ENCODE peak calls at places on chromosomes 11 and 22, in nine cellular contexts. One of them, this sample, is unnamed.

GRCh38 chr11:73215191-73216134 is 2.6 kb upstream of the P2RY2 start:
- DNase-seq in cardiac muscle cell: no peak
- DNase-seq in A549: no peak
- DNase-seq in colonic mucosa: no peak
- DNase-seq in neuronal stem cell: no peak
- DNase-seq in H1: no peak
- DNase-seq in naive thymus-derived CD4-positive, alpha-beta T cell: no peak
- DNase-seq in kidney: no peak
- DNase-seq in pancreas: no peak
- DNase-seq in this sample: no peak

GRCh38 chr11:3947084-3947483 is 91.6 kb downstream of the STIM1 start:
- DNase-seq in pancreas: no peak
- DNase-seq in colonic mucosa: peak
- DNase-seq in neuronal stem cell: no peak
- DNase-seq in A549: no peak
- DNase-seq in naive thymus-derived CD4-positive, alpha-beta T cell: peak
- DNase-seq in cardiac muscle cell: peak
- DNase-seq in kidney: no peak
- DNase-seq in H1: no peak
- DNase-seq in this sample: peak

GRCh38 chr11:10930224-10930960 is 72.5 kb upstream of the ZBED5 start:
- DNase-seq in A549: no peak
- DNase-seq in pancreas: no peak
- DNase-seq in cardiac muscle cell: no peak
- DNase-seq in H1: no peak
- DNase-seq in naive thymus-derived CD4-positive, alpha-beta T cell: peak
- DNase-seq in colonic mucosa: peak
- DNase-seq in kidney: no peak
- DNase-seq in neuronal stem cell: no peak
- DNase-seq in this sample: peak

GRCh38 chr11:9616858-9617257 is 43.4 kb downstream of the WEE1 start:
- DNase-seq in kidney: no peak
- DNase-seq in pancreas: no peak
- DNase-seq in neuronal stem cell: no peak
- DNase-seq in A549: no peak
- DNase-seq in cardiac muscle cell: no peak
- DNase-seq in colonic mucosa: no peak
- DNase-seq in H1: no peak
- DNase-seq in naive thymus-derived CD4-positive, alpha-beta T cell: no peak
- DNase-seq in this sample: no peak

GRCh38 chr11:26622201-26622600 is 50.1 kb upstream of the MUC15 start:
- DNase-seq in neuronal stem cell: no peak
- DNase-seq in cardiac muscle cell: no peak
- DNase-seq in colonic mucosa: no peak
- DNase-seq in A549: peak
- DNase-seq in H1: no peak
- DNase-seq in kidney: no peak
- DNase-seq in naive thymus-derived CD4-positive, alpha-beta T cell: no peak
- DNase-seq in pancreas: no peak
- DNase-seq in this sample: no peak

GRCh38 chr11:35013514-35014191 is 97.2 kb downstream of the PDHX start:
- DNase-seq in neuronal stem cell: no peak
- DNase-seq in pancreas: no peak
- DNase-seq in cardiac muscle cell: no peak
- DNase-seq in kidney: no peak
- DNase-seq in A549: no peak
- DNase-seq in naive thymus-derived CD4-positive, alpha-beta T cell: peak
- DNase-seq in H1: no peak
- DNase-seq in colonic mucosa: no peak
- DNase-seq in this sample: peak

GRCh38 chr11:26219506-26220117 is 112.3 kb upstream of the ANO3 start:
- DNase-seq in A549: no peak
- DNase-seq in neuronal stem cell: no peak
- DNase-seq in H1: no peak
- DNase-seq in naive thymus-derived CD4-positive, alpha-beta T cell: no peak
- DNase-seq in kidney: no peak
- DNase-seq in cardiac muscle cell: no peak
- DNase-seq in pancreas: no peak
- DNase-seq in colonic mucosa: no peak
- DNase-seq in this sample: no peak

GRCh38 chr11:1622076-1622475 is at the start of gene KRTAP5-4:
- DNase-seq in kidney: no peak
- DNase-seq in A549: no peak
- DNase-seq in cardiac muscle cell: no peak
- DNase-seq in H1: no peak
- DNase-seq in pancreas: no peak
- DNase-seq in colonic mucosa: no peak
- DNase-seq in neuronal stem cell: no peak
- DNase-seq in naive thymus-derived CD4-positive, alpha-beta T cell: no peak
- DNase-seq in this sample: no peak

GRCh38 chr22:42297778-42298177 is 27.3 kb upstream of the TCF20 start:
- DNase-seq in kidney: no peak
- DNase-seq in colonic mucosa: no peak
- DNase-seq in neuronal stem cell: no peak
- DNase-seq in H1: no peak
- DNase-seq in pancreas: no peak
- DNase-seq in cardiac muscle cell: no peak
- DNase-seq in A549: no peak
- DNase-seq in naive thymus-derived CD4-positive, alpha-beta T cell: no peak
- DNase-seq in this sample: no peak

GRCh38 chr11:100872951-100873350 is 185.9 kb downstream of the ARHGAP42 start:
- DNase-seq in pancreas: no peak
- DNase-seq in kidney: no peak
- DNase-seq in naive thymus-derived CD4-positive, alpha-beta T cell: no peak
- DNase-seq in cardiac muscle cell: no peak
- DNase-seq in H1: no peak
- DNase-seq in neuronal stem cell: no peak
- DNase-seq in A549: no peak
- DNase-seq in colonic mucosa: no peak
- DNase-seq in this sample: no peak

GRCh38 chr22:50319503-50319951 is 7.3 kb downstream of the DENND6B start:
- DNase-seq in naive thymus-derived CD4-positive, alpha-beta T cell: no peak
- DNase-seq in A549: no peak
- DNase-seq in neuronal stem cell: no peak
- DNase-seq in cardiac muscle cell: no peak
- DNase-seq in H1: no peak
- DNase-seq in kidney: peak
- DNase-seq in colonic mucosa: no peak
- DNase-seq in pancreas: peak
- DNase-seq in this sample: no peak

GRCh38 chr22:25722223-25723015 is 19.6 kb upstream of the MYO18B start:
- DNase-seq in neuronal stem cell: no peak
- DNase-seq in colonic mucosa: no peak
- DNase-seq in naive thymus-derived CD4-positive, alpha-beta T cell: no peak
- DNase-seq in H1: no peak
- DNase-seq in cardiac muscle cell: no peak
- DNase-seq in pancreas: no peak
- DNase-seq in A549: no peak
- DNase-seq in kidney: no peak
- DNase-seq in this sample: no peak

GRCh38 chr22:48555606-48556005 is 1272.1 kb downstream of the BRD1 start:
- DNase-seq in pancreas: peak
- DNase-seq in colonic mucosa: no peak
- DNase-seq in kidney: no peak
- DNase-seq in naive thymus-derived CD4-positive, alpha-beta T cell: no peak
- DNase-seq in H1: no peak
- DNase-seq in A549: no peak
- DNase-seq in neuronal stem cell: no peak
- DNase-seq in cardiac muscle cell: no peak
- DNase-seq in this sample: no peak

GRCh38 chr22:44659140-44659539 is 42.9 kb upstream of the PRR5 start:
- DNase-seq in A549: no peak
- DNase-seq in colonic mucosa: no peak
- DNase-seq in pancreas: no peak
- DNase-seq in neuronal stem cell: no peak
- DNase-seq in H1: no peak
- DNase-seq in naive thymus-derived CD4-positive, alpha-beta T cell: no peak
- DNase-seq in cardiac muscle cell: no peak
- DNase-seq in kidney: peak
- DNase-seq in this sample: no peak

GRCh38 chr11:125368757-125369156 is 127.3 kb downstream of the FEZ1 start:
- DNase-seq in H1: no peak
- DNase-seq in neuronal stem cell: no peak
- DNase-seq in kidney: no peak
- DNase-seq in pancreas: no peak
- DNase-seq in A549: no peak
- DNase-seq in colonic mucosa: no peak
- DNase-seq in naive thymus-derived CD4-positive, alpha-beta T cell: no peak
- DNase-seq in cardiac muscle cell: no peak
- DNase-seq in this sample: no peak

GRCh38 chr22:27780161-27780575 is 21.4 kb downstream of the MN1 start:
- DNase-seq in kidney: no peak
- DNase-seq in colonic mucosa: no peak
- DNase-seq in cardiac muscle cell: peak
- DNase-seq in A549: no peak
- DNase-seq in H1: no peak
- DNase-seq in neuronal stem cell: no peak
- DNase-seq in naive thymus-derived CD4-positive, alpha-beta T cell: no peak
- DNase-seq in pancreas: no peak
- DNase-seq in this sample: no peak

GRCh38 chr22:46605117-46605516 is 15.1 kb upstream of the GRAMD4 start:
- DNase-seq in kidney: no peak
- DNase-seq in colonic mucosa: no peak
- DNase-seq in H1: no peak
- DNase-seq in A549: no peak
- DNase-seq in naive thymus-derived CD4-positive, alpha-beta T cell: no peak
- DNase-seq in neuronal stem cell: no peak
- DNase-seq in pancreas: no peak
- DNase-seq in cardiac muscle cell: no peak
- DNase-seq in this sample: no peak

GRCh38 chr22:46607483-46608114 is 12.6 kb upstream of the GRAMD4 start:
- DNase-seq in pancreas: no peak
- DNase-seq in neuronal stem cell: no peak
- DNase-seq in A549: no peak
- DNase-seq in H1: no peak
- DNase-seq in cardiac muscle cell: no peak
- DNase-seq in naive thymus-derived CD4-positive, alpha-beta T cell: no peak
- DNase-seq in colonic mucosa: no peak
- DNase-seq in kidney: peak
- DNase-seq in this sample: no peak

GRCh38 chr22:46602025-46602424 is 18.2 kb upstream of the GRAMD4 start:
- DNase-seq in cardiac muscle cell: no peak
- DNase-seq in pancreas: no peak
- DNase-seq in neuronal stem cell: no peak
- DNase-seq in A549: no peak
- DNase-seq in H1: no peak
- DNase-seq in naive thymus-derived CD4-positive, alpha-beta T cell: no peak
- DNase-seq in colonic mucosa: no peak
- DNase-seq in kidney: peak
- DNase-seq in this sample: no peak

GRCh38 chr22:46606886-46607285 is 13.3 kb upstream of the GRAMD4 start:
- DNase-seq in pancreas: no peak
- DNase-seq in neuronal stem cell: no peak
- DNase-seq in naive thymus-derived CD4-positive, alpha-beta T cell: no peak
- DNase-seq in cardiac muscle cell: no peak
- DNase-seq in H1: no peak
- DNase-seq in colonic mucosa: no peak
- DNase-seq in kidney: no peak
- DNase-seq in A549: no peak
- DNase-seq in this sample: no peak

GRCh38 chr22:46604306-46604690 is 15.9 kb upstream of the GRAMD4 start:
- DNase-seq in A549: no peak
- DNase-seq in naive thymus-derived CD4-positive, alpha-beta T cell: peak
- DNase-seq in H1: no peak
- DNase-seq in kidney: no peak
- DNase-seq in neuronal stem cell: no peak
- DNase-seq in colonic mucosa: no peak
- DNase-seq in cardiac muscle cell: no peak
- DNase-seq in pancreas: no peak
- DNase-seq in this sample: peak
- H3K27ac ChIP-seq in A549: no peak
- H3K27ac ChIP-seq in naive thymus-derived CD4-positive, alpha-beta T cell: no peak
- H3K27ac ChIP-seq in H1: no peak
- H3K27ac ChIP-seq in kidney: no peak
- H3K27ac ChIP-seq in neuronal stem cell: no peak
- H3K27ac ChIP-seq in colonic mucosa: peak
- H3K27ac ChIP-seq in cardiac muscle cell: peak
- H3K27ac ChIP-seq in pancreas: no peak
- H3K27ac ChIP-seq in this sample: no peak

GRCh38 chr11:119432484-119433368 is 9.8 kb upstream of the THY1 start:
- DNase-seq in pancreas: no peak
- DNase-seq in colonic mucosa: no peak
- DNase-seq in kidney: no peak
- DNase-seq in naive thymus-derived CD4-positive, alpha-beta T cell: no peak
- DNase-seq in cardiac muscle cell: no peak
- DNase-seq in neuronal stem cell: no peak
- DNase-seq in H1: no peak
- DNase-seq in A549: no peak
- DNase-seq in this sample: no peak
- H3K4me3 ChIP-seq in pancreas: no peak
- H3K4me3 ChIP-seq in colonic mucosa: no peak
- H3K4me3 ChIP-seq in kidney: peak
- H3K4me3 ChIP-seq in naive thymus-derived CD4-positive, alpha-beta T cell: no peak
- H3K4me3 ChIP-seq in cardiac muscle cell: no peak
- H3K4me3 ChIP-seq in neuronal stem cell: no peak
- H3K4me3 ChIP-seq in H1: no peak
- H3K4me3 ChIP-seq in A549: no peak
- H3K4me3 ChIP-seq in this sample: no peak

GRCh38 chr11:99818991-99819390 is 798.2 kb downstream of the CNTN5 start:
- DNase-seq in cardiac muscle cell: no peak
- DNase-seq in colonic mucosa: no peak
- DNase-seq in pancreas: no peak
- DNase-seq in A549: no peak
- DNase-seq in kidney: no peak
- DNase-seq in H1: no peak
- DNase-seq in naive thymus-derived CD4-positive, alpha-beta T cell: no peak
- DNase-seq in neuronal stem cell: no peak
- DNase-seq in this sample: no peak

GRCh38 chr11:99822846-99823565 is 802.3 kb downstream of the CNTN5 start:
- DNase-seq in neuronal stem cell: no peak
- DNase-seq in pancreas: no peak
- DNase-seq in A549: peak
- DNase-seq in naive thymus-derived CD4-positive, alpha-beta T cell: no peak
- DNase-seq in kidney: no peak
- DNase-seq in cardiac muscle cell: no peak
- DNase-seq in H1: no peak
- DNase-seq in colonic mucosa: no peak
- DNase-seq in this sample: no peak
- H3K27ac ChIP-seq in neuronal stem cell: no peak
- H3K27ac ChIP-seq in pancreas: no peak
- H3K27ac ChIP-seq in A549: no peak
- H3K27ac ChIP-seq in naive thymus-derived CD4-positive, alpha-beta T cell: no peak
- H3K27ac ChIP-seq in kidney: no peak
- H3K27ac ChIP-seq in cardiac muscle cell: no peak
- H3K27ac ChIP-seq in H1: no peak
- H3K27ac ChIP-seq in colonic mucosa: no peak
- H3K27ac ChIP-seq in this sample: no peak

DNA sequence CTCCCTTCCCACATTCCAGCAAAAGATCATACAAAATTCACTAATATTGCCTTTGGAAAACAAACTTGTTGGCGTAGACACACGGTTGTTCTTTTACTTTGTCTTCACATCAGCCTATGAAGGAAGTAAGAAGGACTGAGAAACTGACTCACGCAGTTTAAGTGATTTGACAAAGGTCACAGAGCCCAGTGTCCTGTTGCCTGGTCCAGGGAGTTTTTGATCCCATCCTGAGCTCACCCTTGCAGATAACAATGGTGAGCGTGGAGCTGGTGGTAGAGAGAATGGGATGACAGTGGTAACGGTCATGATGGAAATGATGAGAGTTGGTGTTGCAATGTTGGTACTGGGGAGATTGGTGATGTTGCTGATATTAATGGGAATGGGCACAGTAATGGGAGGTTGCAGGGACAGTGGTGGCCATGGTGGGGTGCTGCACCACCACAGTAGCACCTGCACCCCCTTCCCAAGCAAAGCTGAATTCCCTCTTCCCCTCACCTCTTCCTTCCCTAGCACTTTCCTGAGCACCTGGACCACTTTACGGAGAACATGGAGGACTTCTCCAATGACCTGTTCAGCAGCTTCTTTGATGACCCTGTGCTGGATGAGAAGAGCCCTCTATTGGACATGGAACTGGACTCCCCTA is 22.1 kb downstream of the CREB3L1 start:
- DNase-seq in cardiac muscle cell: no peak
- DNase-seq in naive thymus-derived CD4-positive, alpha-beta T cell: no peak
- DNase-seq in kidney: no peak
- DNase-seq in A549: peak
- DNase-seq in colonic mucosa: no peak
- DNase-seq in neuronal stem cell: no peak
- DNase-seq in H1: no peak
- DNase-seq in pancreas: no peak
- DNase-seq in this sample: no peak
- H3K4me3 ChIP-seq in cardiac muscle cell: no peak
- H3K4me3 ChIP-seq in naive thymus-derived CD4-positive, alpha-beta T cell: no peak
- H3K4me3 ChIP-seq in kidney: no peak
- H3K4me3 ChIP-seq in A549: no peak
- H3K4me3 ChIP-seq in colonic mucosa: no peak
- H3K4me3 ChIP-seq in neuronal stem cell: no peak
- H3K4me3 ChIP-seq in H1: no peak
- H3K4me3 ChIP-seq in pancreas: no peak
- H3K4me3 ChIP-seq in this sample: no peak